ENCODE peak calls at places on chromosome 12, in four cellular contexts. M is PC-3, O is fibroblast of lung, A is neural progenitor cell. U is an unnamed sample.
A peak's percentile ranks its signal among the peaks of the same experiment; 100 is the strongest.

GRCh38 chr12:68319988-68320623 is 12.1 kb downstream of the MDM1 start:
- DNase-seq in M (no peak), O (peak; percentile 84), A (no peak), U (no peak)

GRCh38 chr12:109782322-109782695 is 50.9 kb downstream of the TRPV4 start:
- DNase-seq in M (no peak), O (no peak), A (no peak), U (no peak)

GRCh38 chr12:66627270-66627987 is 51.4 kb downstream of the GRIP1 start:
- DNase-seq in M (no peak), O (no peak), A (peak; percentile 56), U (no peak)

GRCh38 chr12:109088818-109089217 is 4.5 kb downstream of the ALKBH2 start:
- DNase-seq in M (no peak), O (no peak), A (no peak), U (no peak)

GRCh38 chr12:69648476-69648875 is 37.8 kb upstream of the LRRC10 start:
- DNase-seq in M (peak; percentile 60), O (peak; percentile 97), A (no peak), U (no peak)

GRCh38 chr12:29782285-29782820 is 1.4 kb downstream of the TMTC1 start:
- DNase-seq in M (peak; percentile 34), O (peak; percentile 80), A (peak; percentile 48), U (peak; percentile 66)

GRCh38 chr12:3777206-3777809 is 24.4 kb upstream of the CRACR2A start:
- DNase-seq in M (peak; percentile 64), O (peak; percentile 23), A (peak; percentile 66), U (peak; percentile 51)

GRCh38 chr12:34625116-34625515 is 602.8 kb downstream of the ALG10 start:
- DNase-seq in M (peak; percentile 78), O (no peak), A (no peak), U (peak; percentile 22)

GRCh38 chr12:90099288-90099687 is 390.6 kb upstream of the ATP2B1 start:
- DNase-seq in M (peak; percentile 77), O (peak; percentile 53), A (no peak), U (no peak)

GRCh38 chr12:6340745-6341438 is 984 bp downstream of the TNFRSF1A start:
- DNase-seq in M (no peak), O (no peak), A (no peak), U (no peak)

GRCh38 chr12:126309278-126309677 is 1244.0 kb downstream of the AACS start:
- DNase-seq in M (no peak), O (no peak), A (no peak), U (no peak)

GRCh38 chr12:18888062-18888461 is 150.1 kb downstream of the CAPZA3 start:
- DNase-seq in M (no peak), O (peak; percentile 29), A (peak; percentile 4), U (no peak)

GRCh38 chr12:10354071-10354470 is 35.8 kb downstream of the KLRK1 start:
- DNase-seq in M (no peak), O (no peak), A (no peak), U (no peak)

GRCh38 chr12:5173511-5174011 is 129.9 kb downstream of the KCNA5 start:
- DNase-seq in M (peak; percentile 52), O (peak; percentile 19), A (no peak), U (no peak)

GRCh38 chr12:2011641-2012607 is 7.7 kb upstream of the DCP1B start:
- DNase-seq in M (no peak), O (no peak), A (peak; percentile 34), U (no peak)

GRCh38 chr12:20367731-20368652 is at the start of gene PDE3A:
- DNase-seq in M (peak; percentile 42), O (peak; percentile 86), A (peak; percentile 87), U (peak; percentile 12)

GRCh38 chr12:52892193-52892852 is 12.6 kb downstream of the KRT8 start:
- DNase-seq in M (no peak), O (no peak), A (no peak), U (no peak)

GRCh38 chr12:128570191-128571065 is 253.3 kb downstream of the SLC15A4 start:
- DNase-seq in M (no peak), O (no peak), A (no peak), U (peak; percentile 67)

GRCh38 chr12:25994252-25994651 is 35.8 kb downstream of the RASSF8 start:
- DNase-seq in M (peak; percentile 15), O (peak; percentile 99), A (no peak), U (no peak)

GRCh38 chr12:26238341-26239126 is 43.2 kb downstream of the SSPN start:
- DNase-seq in M (peak; percentile 19), O (peak; percentile 80), A (no peak), U (no peak)

GRCh38 chr12:29655861-29656260 is 127.9 kb downstream of the TMTC1 start:
- DNase-seq in M (no peak), O (peak; percentile 50), A (no peak), U (peak; percentile 25)

DNA sequence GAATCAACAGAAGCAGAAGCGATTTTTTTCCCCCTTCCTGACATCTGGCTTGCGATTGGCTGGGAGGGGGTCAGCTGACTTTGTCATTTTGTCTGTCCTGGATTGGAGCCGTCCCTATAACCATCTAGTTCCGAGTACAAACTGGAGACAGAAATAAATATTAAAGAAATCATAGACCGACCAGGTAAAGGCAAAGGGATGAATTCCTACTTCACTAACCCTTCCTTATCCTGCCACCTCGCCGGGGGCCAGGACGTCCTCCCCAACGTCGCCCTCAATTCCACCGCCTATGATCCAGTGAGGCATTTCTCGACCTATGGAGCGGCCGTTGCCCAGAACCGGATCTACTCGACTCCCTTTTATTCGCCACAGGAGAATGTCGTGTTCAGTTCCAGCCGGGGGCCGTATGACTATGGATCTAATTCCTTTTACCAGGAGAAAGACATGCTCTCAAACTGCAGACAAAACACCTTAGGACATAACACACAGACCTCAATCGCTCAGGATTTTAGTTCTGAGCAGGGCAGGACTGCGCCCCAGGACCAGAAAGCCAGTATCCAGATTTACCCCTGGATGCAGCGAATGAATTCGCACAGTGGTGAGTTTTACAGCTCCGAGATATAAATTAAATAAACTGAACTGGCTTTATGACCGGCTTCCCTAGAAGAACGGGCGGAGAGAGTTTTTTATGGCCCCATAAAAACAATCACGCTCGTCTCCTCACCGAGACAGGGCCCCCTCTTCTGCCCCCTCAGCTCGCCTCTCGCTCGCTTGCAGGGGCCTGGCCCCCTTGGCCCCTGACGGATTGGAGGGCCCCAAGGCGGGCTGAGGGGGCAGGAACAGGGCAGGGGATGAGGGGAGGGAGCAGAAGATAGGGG is at the start of gene HOXC6:
- DNase-seq in M (peak; percentile 56), O (no peak), A (no peak), U (no peak)
- TF ChIP-seq EZH2 in M (no peak), O (peak; percentile 44), A (peak; percentile 88), U (no peak)

DNA sequence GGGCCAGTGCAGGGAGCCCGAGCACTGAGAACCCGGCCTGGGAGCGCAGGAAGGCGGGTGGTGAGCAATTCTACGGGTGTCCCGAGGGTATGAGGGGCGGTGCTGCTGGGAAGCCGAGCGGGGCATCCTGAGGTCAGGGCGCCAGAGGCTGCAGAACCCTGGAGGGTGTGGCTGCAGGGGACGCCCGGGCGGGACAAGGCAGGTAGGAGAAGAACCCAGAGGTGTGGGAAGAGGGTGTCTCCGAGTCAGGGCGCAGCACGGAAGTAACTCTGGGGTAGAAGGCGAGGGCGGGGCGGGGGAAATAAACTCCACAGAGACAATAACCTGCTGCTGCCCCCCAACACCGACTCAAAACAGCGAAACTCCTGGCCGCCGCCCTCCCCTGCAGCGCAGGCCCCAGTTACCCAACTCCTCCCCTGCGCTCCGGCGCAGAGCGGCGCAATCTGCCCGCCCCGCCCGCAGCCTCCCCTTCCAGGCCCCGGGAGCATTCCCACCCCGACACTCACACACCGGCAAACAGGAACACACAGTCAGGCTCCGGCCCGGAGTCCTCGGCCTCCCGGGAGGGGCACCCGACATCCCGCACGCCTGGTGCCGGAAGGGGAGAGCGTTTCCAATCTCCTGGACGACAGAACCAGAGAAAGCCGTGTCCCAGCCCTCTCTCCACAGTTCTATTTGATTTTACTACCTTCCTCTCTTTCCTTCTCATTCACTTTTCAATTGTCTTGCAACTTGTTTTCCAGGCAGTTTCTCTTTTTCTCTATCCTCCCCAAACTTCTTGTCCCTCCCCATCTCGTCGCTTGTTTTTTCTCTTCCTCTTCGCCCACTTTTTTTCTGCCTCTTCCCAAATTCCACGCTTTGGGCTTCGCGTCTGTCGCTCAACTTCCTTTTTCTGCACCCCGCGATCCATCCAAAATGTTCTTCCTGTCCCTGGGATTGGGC is 2.4 kb downstream of the HRK start:
- DNase-seq in M (peak; percentile 50), O (no peak), A (peak; percentile 64), U (no peak)
- TF ChIP-seq EZH2 in M (no peak), O (peak; percentile 55), A (no peak), U (no peak)

GRCh38 chr12:11580125-11580751 is 69.2 kb upstream of the ETV6 start:
- DNase-seq in M (peak; percentile 96), O (peak; percentile 89), A (no peak), U (no peak)
- TF ChIP-seq EZH2 in M (no peak), O (no peak), A (no peak), U (no peak)

GRCh38 chr12:49091056-49091835 is 3.4 kb downstream of the DHH start:
- DNase-seq in M (no peak), O (peak; percentile 20), A (peak; percentile 38), U (no peak)

GRCh38 chr12:49091836-49092085 is 2.8 kb downstream of the DHH start:
- DNase-seq in M (no peak), O (peak; percentile 56), A (no peak), U (no peak)

GRCh38 chr12:49088932-49089330 is 5.7 kb downstream of the DHH start:
- DNase-seq in M (no peak), O (no peak), A (no peak), U (no peak)

GRCh38 chr12:49088190-49088931 is 6.2 kb downstream of the DHH start:
- DNase-seq in M (peak; percentile 95), O (peak; percentile 91), A (peak; percentile 85), U (peak; percentile 72)

GRCh38 chr12:49089831-49090773 is 4.5 kb downstream of the DHH start:
- DNase-seq in M (peak; percentile 35), O (peak; percentile 57), A (peak; percentile 74), U (peak; percentile 28)
- TF ChIP-seq EZH2 in M (peak; percentile 71), O (no peak), A (peak; percentile 99), U (no peak)

DNA sequence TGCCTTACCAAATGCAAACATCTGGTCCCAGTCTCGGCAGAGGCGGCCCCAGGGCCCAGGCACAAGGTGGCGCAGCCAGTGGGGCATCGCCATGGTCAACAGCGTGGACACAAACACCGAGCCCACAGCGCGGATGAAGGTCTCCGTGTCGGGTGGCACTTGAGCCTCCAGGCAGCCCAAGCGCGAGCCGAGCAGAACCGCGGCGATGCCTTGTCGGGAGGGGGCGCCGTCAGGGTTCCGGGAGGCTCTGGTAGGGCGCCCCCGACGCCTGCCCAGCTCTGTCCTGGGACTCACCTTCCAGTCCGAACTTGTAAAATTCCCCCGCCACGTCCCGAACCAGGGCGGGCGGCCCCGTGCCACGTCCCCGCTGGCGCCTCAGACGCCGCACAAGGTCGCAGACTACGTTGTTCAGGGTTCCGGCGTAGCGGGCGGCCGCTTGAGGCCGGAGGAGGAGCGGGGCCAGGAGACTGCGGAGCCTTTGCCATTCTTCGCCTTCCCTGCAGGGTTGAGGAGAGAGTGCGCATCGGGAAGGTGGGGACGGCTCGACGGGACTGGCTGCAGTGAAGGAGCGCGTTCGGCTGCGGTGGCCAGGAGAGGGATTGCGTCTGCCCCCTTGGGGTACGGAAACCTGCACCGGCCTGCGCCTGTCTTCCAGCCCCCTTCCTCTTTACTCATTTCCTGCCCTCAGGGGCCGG is 1.7 kb downstream of the CYP27B1 start:
- DNase-seq in M (peak; percentile 55), O (peak; percentile 28), A (peak; percentile 73), U (peak; percentile 21)
- TF ChIP-seq EZH2 in M (no peak), O (peak; percentile 86), A (peak; percentile 99), U (no peak)

GRCh38 chr12:113474635-113475436 is 3.2 kb upstream of the LHX5 start:
- DNase-seq in M (no peak), O (no peak), A (peak; percentile 50), U (no peak)
- TF ChIP-seq EZH2 in M (no peak), O (no peak), A (peak; percentile 8), U (no peak)

GRCh38 chr12:53950441-53950781 is 4.3 kb upstream of the HOXC12 start:
- DNase-seq in M (peak; percentile 47), O (no peak), A (no peak), U (no peak)
- TF ChIP-seq EZH2 in M (no peak), O (no peak), A (peak; percentile 38), U (no peak)

U was measured in MM.1S.